ENCODE peak calls at places on chromosomes 1 and 21, in four cellular contexts. L is K562, B is HepG2, N is SK-N-SH. Y is an unnamed sample.

GRCh38 chr1:119711804-119712341 is at the start of gene PHGDH:
- DNase-seq in N (peak), B (peak), L (peak), Y (peak)

GRCh38 chr1:53255031-53255430 is 16.7 kb upstream of the MAGOH start:
- DNase-seq in N (no peak), B (no peak), L (peak), Y (no peak)

GRCh38 chr1:31640964-31641363 is 3.7 kb downstream of the PEF1 start:
- DNase-seq in L (no peak), B (no peak), N (no peak), Y (no peak)

GRCh38 chr1:206814716-206815341 is 42.5 kb upstream of the IL10 start:
- DNase-seq in B (no peak), N (peak), L (no peak), Y (no peak)

GRCh38 chr1:43935711-43936427 is 2.3 kb downstream of the ARTN start:
- DNase-seq in N (no peak), L (no peak), B (no peak), Y (peak)

GRCh38 chr1:30315185-30315960 is 408.0 kb downstream of the MATN1 start:
- DNase-seq in N (no peak), L (no peak), B (no peak), Y (no peak)

GRCh38 chr1:2018217-2019161 is 656 bp upstream of the GABRD start:
- DNase-seq in N (no peak), B (no peak), L (no peak), Y (peak)

GRCh38 chr1:214473392-214473791 is 78.0 kb downstream of the PTPN14 start:
- DNase-seq in L (no peak), N (no peak), B (peak), Y (no peak)

GRCh38 chr1:229122606-229123005 is 148.3 kb upstream of the RAB4A start:
- DNase-seq in N (no peak), L (no peak), B (no peak), Y (no peak)

GRCh38 chr1:8476021-8476420 is 158.1 kb downstream of the SLC45A1 start:
- DNase-seq in L (no peak), B (no peak), N (no peak), Y (no peak)

GRCh38 chr1:82343381-82343780 is 542.6 kb downstream of the ADGRL2 start:
- DNase-seq in B (no peak), N (no peak), L (no peak), Y (no peak)

GRCh38 chr1:225596736-225597135 is 56.2 kb downstream of the ENAH start:
- DNase-seq in N (no peak), B (no peak), L (no peak), Y (no peak)

GRCh38 chr1:24803220-24803619 is 58.0 kb downstream of the CLIC4 start:
- DNase-seq in N (no peak), L (no peak), B (no peak), Y (no peak)

DNA sequence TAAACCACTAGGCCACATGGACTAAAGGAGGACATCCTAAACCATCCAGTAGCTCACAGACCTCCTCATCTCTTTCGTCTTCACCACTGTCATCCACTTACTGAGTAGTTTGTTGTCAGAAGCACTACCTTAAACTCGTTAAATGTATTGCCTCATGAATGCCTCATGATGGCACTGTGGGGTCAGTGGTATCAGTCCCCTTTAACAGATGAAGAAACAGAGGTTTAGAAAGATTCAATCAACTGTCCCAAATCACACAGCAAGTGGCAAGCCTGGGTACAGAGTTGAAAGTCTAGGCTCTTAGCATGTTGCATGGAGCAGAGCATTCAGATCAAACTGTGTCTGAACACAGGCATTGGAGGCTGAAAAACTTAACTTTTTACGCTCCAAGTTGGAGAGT is 183.6 kb upstream of the KIAA0040 start:
- DNase-seq in L (no peak), N (peak), B (peak), Y (no peak)
- TF ChIP-seq MAX in L (no peak), N (no peak), B (no peak), Y (no peak)

DNA sequence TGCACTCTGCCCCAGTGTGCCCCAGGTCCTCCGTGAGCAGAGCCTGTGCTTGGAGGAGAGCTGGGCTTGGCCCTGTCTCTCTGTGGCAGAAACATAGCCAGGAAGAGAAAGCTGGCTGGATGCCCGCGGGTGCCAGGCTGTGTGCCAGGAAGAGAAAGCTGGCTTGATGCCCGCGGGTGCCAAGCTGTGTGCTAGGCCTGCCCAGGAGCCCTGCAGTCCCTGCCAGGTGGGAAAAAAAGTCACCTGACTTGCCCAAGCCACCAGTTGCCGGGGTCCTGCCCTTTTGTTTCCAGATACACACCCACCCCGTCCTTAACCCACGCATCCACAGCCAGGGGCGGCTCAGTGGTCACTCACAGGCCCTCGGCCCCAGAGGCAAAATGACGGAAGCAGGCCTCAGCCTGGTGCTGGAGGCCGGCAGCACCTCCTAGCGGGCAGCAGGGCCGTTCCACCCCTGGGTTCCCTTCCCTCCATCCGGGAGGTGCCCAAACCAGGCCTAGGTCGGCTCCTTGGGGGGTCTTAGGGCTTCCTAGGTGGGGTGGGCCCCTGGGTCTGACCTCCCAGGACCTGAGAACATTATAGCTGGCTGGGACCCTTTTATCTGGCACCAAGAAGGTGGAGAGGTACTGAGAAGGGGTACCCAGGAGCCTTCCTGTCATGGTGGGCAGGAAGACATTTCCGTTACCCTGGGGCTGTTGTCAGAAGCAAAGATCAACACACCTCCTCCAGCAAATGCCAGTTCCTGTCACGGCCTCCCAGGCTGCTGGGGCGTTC is 9.1 kb downstream of the ITGB2 start:
- DNase-seq in L (peak), N (peak), B (peak), Y (no peak)
- TF ChIP-seq CTCF in L (peak), N (peak), B (peak), Y (no peak)

DNA sequence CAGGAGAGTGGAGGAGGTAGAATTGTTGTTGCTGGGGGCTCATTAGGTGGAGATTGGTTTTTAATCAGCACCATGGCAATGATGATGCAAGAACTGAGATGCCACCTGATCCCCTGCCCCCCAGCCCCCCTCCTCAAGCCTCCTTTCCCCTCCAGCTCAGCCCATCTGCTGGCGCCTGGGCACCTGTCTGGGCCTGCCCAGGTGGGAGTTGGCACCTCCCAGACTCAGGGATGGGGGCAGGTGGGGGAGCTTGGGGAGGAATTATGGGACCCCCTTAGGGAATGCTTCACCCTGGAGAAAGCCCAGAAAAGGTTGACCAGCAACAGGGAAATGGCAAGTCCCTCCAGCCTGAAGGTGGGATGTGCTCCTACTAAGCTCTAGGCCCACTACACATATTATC is 1.5 kb upstream of the NHLH1 start:
- DNase-seq in B (no peak), N (no peak), L (no peak), Y (no peak)
- TF ChIP-seq FOXJ3 in B (no peak), N (no peak), L (no peak), Y (no peak)

DNA sequence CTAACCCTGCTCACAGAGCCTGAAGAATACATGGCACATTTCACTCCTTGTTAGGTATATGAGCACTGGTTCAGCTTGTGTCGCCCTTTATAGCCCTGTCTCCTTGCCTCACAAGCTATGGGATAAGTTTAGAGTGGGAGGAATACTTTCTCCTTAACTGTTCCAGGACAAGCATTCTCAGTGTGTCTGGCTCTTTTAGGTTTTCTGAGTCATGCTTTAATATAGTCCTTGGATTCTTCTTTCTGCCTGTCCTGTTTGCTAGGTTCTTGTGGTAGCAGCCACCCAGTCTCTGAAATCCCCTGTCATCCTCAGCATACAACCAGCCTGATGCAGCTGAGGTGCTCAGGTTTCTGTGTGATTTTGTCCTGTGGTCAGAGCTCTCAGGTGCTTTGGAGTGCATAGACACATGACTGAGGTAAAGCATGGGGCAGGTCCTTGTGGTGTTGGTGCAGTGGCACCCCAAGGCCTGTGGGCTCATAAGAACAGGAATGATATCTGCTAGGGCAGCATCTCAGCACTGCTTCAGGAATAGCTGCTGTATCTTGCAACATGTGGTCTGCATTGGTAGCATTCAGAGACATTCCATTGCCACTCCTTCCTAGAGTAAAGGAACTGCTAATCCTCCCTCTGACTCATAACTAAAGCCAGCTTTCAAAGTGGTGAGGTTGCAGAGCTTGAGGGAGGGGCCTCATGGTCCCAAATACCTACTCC is 14.2 kb upstream of the CASQ2 start:
- DNase-seq in L (no peak), N (no peak), B (no peak), Y (no peak)
- TF ChIP-seq MAX in L (no peak), N (no peak), B (no peak), Y (no peak)

GRCh38 chr1:234608026-234608719 is 1.8 kb downstream of the IRF2BP2 start:
- DNase-seq in L (peak), B (peak), N (peak), Y (peak)

GRCh38 chr1:234605983-234606730 is 3.8 kb downstream of the IRF2BP2 start:
- DNase-seq in N (no peak), L (no peak), B (peak), Y (no peak)

GRCh38 chr1:234608720-234609527 is 1.1 kb downstream of the IRF2BP2 start:
- DNase-seq in L (peak), N (no peak), B (no peak), Y (peak)

GRCh38 chr1:234606731-234607090 is 3.3 kb downstream of the IRF2BP2 start:
- DNase-seq in B (no peak), L (no peak), N (no peak), Y (no peak)

GRCh38 chr1:234607091-234608025 is 2.6 kb downstream of the IRF2BP2 start:
- DNase-seq in B (peak), N (no peak), L (no peak), Y (peak)
- TF ChIP-seq CTCF in B (peak), N (peak), L (peak), Y (no peak)

DNA sequence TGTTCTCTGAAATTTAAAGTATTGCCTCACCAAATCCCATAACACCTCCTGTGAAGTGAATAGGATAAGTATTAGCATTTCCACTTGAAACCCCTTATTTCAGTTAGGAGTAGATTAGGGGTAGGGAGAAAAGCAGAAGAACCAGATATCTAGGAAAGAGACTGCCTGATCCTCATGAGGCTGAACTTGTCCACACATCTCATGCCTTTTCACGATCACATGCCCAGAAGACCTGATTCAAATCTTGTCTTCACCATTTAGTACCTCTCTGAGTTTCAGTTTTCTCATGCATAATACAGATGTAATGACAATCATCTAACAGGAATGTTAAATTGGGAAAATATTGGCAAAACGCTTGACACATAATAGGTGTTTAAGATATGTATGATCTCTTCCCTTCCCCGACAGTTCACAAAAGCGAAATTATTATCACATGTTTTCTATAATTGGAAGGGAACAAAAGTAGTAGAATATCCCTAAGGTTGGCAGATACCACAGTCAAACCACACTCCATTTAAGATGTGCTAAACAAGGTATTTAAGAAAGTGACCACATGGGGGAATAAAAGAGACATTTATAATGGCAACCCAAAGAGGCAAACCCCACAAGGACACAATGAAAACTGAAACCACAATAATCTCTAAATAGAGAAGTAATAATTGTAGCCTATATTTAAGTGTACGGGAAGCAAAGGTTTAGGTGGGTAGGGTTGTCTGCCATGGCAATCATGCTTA is 25.2 kb downstream of the GFI1 start:
- DNase-seq in B (peak), L (no peak), N (no peak), Y (no peak)
- TF ChIP-seq FOXJ3 in B (no peak), L (no peak), N (no peak), Y (no peak)

GRCh38 chr1:223683586-223684487 is 18.3 kb upstream of the CAPN8 start:
- DNase-seq in B (no peak), L (peak), N (peak), Y (peak)
- TF ChIP-seq MAX in B (no peak), L (no peak), N (no peak), Y (no peak)

DNA sequence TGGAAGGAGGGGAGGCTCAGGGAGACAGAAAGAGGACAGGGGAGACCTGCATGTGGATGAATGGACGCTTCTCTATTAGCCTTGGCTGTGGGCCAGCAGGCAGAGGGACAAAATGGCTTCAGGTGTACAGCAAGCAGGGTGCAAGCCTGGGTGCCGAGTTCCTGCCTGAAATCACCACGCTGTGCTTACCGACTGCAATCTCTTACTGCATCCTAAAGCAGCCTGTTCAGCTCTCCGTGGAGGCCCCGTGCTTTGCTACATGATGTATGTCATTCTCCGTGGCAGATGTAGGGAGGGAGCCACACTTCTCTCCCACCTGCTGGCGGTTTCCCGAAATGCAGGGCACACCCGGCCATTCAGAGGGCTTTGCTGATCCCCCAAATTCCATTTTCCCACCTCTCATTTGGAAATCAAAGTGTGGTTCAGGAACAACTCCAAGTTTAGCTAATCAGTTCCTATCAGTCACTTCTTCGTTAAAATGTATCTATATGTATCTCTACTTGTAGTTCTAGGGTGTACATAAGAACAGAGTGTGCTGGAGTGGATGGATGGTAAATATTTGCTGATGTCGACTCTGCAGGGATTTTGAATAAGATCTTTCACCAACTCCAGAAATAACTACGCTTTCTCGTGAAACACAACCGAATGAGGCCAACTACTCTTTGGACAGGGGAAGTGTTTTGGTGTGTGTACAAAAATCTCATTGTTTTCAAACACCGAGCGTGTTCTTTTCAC is 122.3 kb upstream of the BACE2 start:
- DNase-seq in B (peak), L (peak), N (peak), Y (peak)
- TF ChIP-seq CTCF in B (peak), L (peak), N (no peak), Y (peak)